ENCODE peak calls at places on chromosomes 5 and 9, in five cellular contexts. One of them, this sample, is unnamed.

GRCh38 chr5:179900707-179901106 is 7.0 kb downstream of the TBC1D9B start:
- DNase-seq in suprapubic skin: no peak
- DNase-seq in Peyer's patch: no peak
- DNase-seq in heart left ventricle: no peak
- DNase-seq in esophagus squamous epithelium: no peak
- DNase-seq in this sample: no peak

GRCh38 chr5:61467766-61468482 is 135.9 kb downstream of the ZSWIM6 start:
- DNase-seq in suprapubic skin: no peak
- DNase-seq in Peyer's patch: no peak
- DNase-seq in heart left ventricle: no peak
- DNase-seq in esophagus squamous epithelium: no peak
- DNase-seq in this sample: no peak

GRCh38 chr5:39980056-39980455 is 555.3 kb upstream of the DAB2 start:
- DNase-seq in suprapubic skin: no peak
- DNase-seq in Peyer's patch: no peak
- DNase-seq in heart left ventricle: no peak
- DNase-seq in esophagus squamous epithelium: no peak
- DNase-seq in this sample: no peak

GRCh38 chr9:89502038-89502601 is 4.2 kb upstream of the SEMA4D start:
- DNase-seq in suprapubic skin: no peak
- DNase-seq in Peyer's patch: no peak
- DNase-seq in heart left ventricle: no peak
- DNase-seq in esophagus squamous epithelium: no peak
- DNase-seq in this sample: no peak

GRCh38 chr5:34667705-34668104 is 11.6 kb downstream of the RAI14 start:
- DNase-seq in suprapubic skin: no peak
- DNase-seq in Peyer's patch: no peak
- DNase-seq in heart left ventricle: no peak
- DNase-seq in esophagus squamous epithelium: no peak
- DNase-seq in this sample: no peak

GRCh38 chr9:108864446-108864845 is 2.4 kb downstream of the ACTL7A start:
- DNase-seq in suprapubic skin: no peak
- DNase-seq in Peyer's patch: no peak
- DNase-seq in heart left ventricle: no peak
- DNase-seq in esophagus squamous epithelium: no peak
- DNase-seq in this sample: no peak

GRCh38 chr5:2757563-2758311 is 6.3 kb upstream of the IRX2 start:
- DNase-seq in suprapubic skin: no peak
- DNase-seq in Peyer's patch: no peak
- DNase-seq in heart left ventricle: no peak
- DNase-seq in esophagus squamous epithelium: no peak
- DNase-seq in this sample: no peak

GRCh38 chr9:94806307-94806893 is 79.9 kb downstream of the AOPEP start:
- DNase-seq in suprapubic skin: no peak
- DNase-seq in Peyer's patch: no peak
- DNase-seq in heart left ventricle: no peak
- DNase-seq in esophagus squamous epithelium: no peak
- DNase-seq in this sample: no peak

GRCh38 chr5:6995115-6995514 is 281.9 kb downstream of the TENT4A start:
- DNase-seq in suprapubic skin: no peak
- DNase-seq in Peyer's patch: no peak
- DNase-seq in heart left ventricle: no peak
- DNase-seq in esophagus squamous epithelium: no peak
- DNase-seq in this sample: no peak

GRCh38 chr9:12884736-12885395 is 110.0 kb downstream of the LURAP1L start:
- DNase-seq in suprapubic skin: no peak
- DNase-seq in Peyer's patch: no peak
- DNase-seq in heart left ventricle: no peak
- DNase-seq in esophagus squamous epithelium: no peak
- DNase-seq in this sample: no peak

GRCh38 chr5:173477320-173478055 is 139.0 kb downstream of the BOD1 start:
- DNase-seq in suprapubic skin: no peak
- DNase-seq in Peyer's patch: no peak
- DNase-seq in heart left ventricle: no peak
- DNase-seq in esophagus squamous epithelium: no peak
- DNase-seq in this sample: no peak

GRCh38 chr5:52579391-52579790 is 208.3 kb upstream of the ITGA1 start:
- DNase-seq in suprapubic skin: no peak
- DNase-seq in Peyer's patch: no peak
- DNase-seq in heart left ventricle: no peak
- DNase-seq in esophagus squamous epithelium: no peak
- DNase-seq in this sample: no peak

GRCh38 chr5:121525731-121526130 is 326.0 kb upstream of the FTMT start:
- DNase-seq in suprapubic skin: no peak
- DNase-seq in Peyer's patch: no peak
- DNase-seq in heart left ventricle: no peak
- DNase-seq in esophagus squamous epithelium: no peak
- DNase-seq in this sample: no peak

GRCh38 chr5:91486638-91487037 is 103.5 kb upstream of the ARRDC3 start:
- DNase-seq in suprapubic skin: no peak
- DNase-seq in Peyer's patch: no peak
- DNase-seq in heart left ventricle: no peak
- DNase-seq in esophagus squamous epithelium: no peak
- DNase-seq in this sample: no peak

GRCh38 chr5:159319363-159319762 is 10.9 kb downstream of the IL12B start:
- DNase-seq in suprapubic skin: no peak
- DNase-seq in Peyer's patch: no peak
- DNase-seq in heart left ventricle: no peak
- DNase-seq in esophagus squamous epithelium: no peak
- DNase-seq in this sample: no peak

DNA sequence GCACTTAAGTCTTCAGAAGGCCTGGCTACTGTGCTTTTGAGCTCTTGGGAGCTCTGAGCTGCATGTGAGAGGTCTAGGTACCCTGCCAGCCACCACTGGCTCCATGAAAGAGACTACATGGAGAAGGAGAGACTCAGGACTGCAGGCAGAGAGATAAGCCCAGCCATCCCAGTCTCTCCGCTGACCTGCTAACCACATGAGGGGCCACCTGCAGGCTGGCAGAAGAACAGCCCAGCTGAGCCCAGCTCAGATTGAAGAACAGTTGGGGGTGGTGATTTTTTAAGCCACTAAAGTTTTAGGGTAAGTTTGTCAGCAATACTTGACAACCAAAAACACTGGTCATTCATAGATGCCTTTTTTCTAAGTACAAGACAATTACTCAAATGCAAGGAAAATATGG is 205.0 kb upstream of the PRDM9 start:
- DNase-seq in suprapubic skin: no peak
- DNase-seq in Peyer's patch: no peak
- DNase-seq in heart left ventricle: no peak
- DNase-seq in esophagus squamous epithelium: no peak
- DNase-seq in this sample: no peak
- TF ChIP-seq CTCF in suprapubic skin: no peak
- TF ChIP-seq CTCF in Peyer's patch: no peak
- TF ChIP-seq CTCF in heart left ventricle: no peak
- TF ChIP-seq CTCF in esophagus squamous epithelium: no peak
- TF ChIP-seq CTCF in this sample: no peak

GRCh38 chr9:134398756-134399155 is 72.5 kb downstream of the RXRA start:
- DNase-seq in suprapubic skin: no peak
- DNase-seq in Peyer's patch: no peak
- DNase-seq in heart left ventricle: no peak
- DNase-seq in esophagus squamous epithelium: no peak
- DNase-seq in this sample: no peak

GRCh38 chr9:134395727-134396257 is 69.5 kb downstream of the RXRA start:
- DNase-seq in suprapubic skin: no peak
- DNase-seq in Peyer's patch: no peak
- DNase-seq in heart left ventricle: no peak
- DNase-seq in esophagus squamous epithelium: no peak
- DNase-seq in this sample: no peak

GRCh38 chr9:134396825-134397224 is 70.6 kb downstream of the RXRA start:
- DNase-seq in suprapubic skin: no peak
- DNase-seq in Peyer's patch: no peak
- DNase-seq in heart left ventricle: no peak
- DNase-seq in esophagus squamous epithelium: no peak
- DNase-seq in this sample: no peak

GRCh38 chr9:134395002-134395517 is 68.8 kb downstream of the RXRA start:
- DNase-seq in suprapubic skin: no peak
- DNase-seq in Peyer's patch: no peak
- DNase-seq in heart left ventricle: no peak
- DNase-seq in esophagus squamous epithelium: no peak
- DNase-seq in this sample: no peak

DNA sequence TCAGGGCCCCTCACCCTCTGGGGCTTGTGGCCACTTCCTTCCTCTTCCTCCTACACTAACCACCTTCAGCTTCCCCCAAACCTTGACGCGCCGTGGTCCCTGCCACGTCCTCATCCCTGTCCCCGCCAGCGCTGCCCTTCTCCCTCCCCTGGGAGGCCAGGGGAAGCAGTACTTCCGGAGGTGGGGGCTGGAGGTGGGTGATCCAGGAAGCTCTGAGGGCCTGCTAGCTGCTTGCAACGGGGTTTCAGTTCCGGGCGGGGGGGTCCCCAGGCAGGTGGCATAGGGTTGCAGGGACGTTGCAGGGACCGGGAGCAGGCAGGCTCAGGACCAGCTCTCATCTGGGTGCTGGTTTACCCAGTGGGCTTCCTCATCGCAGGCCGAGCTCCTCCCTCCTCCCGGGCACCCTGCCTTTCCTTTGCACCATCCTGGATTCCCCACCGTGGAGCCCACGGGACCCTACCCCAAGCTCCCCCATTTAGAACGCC is 70.0 kb downstream of the RXRA start:
- DNase-seq in suprapubic skin: no peak
- DNase-seq in Peyer's patch: no peak
- DNase-seq in heart left ventricle: no peak
- DNase-seq in esophagus squamous epithelium: no peak
- DNase-seq in this sample: no peak
- TF ChIP-seq POLR2A in suprapubic skin: no peak
- TF ChIP-seq POLR2A in Peyer's patch: no peak
- TF ChIP-seq POLR2A in heart left ventricle: no peak
- TF ChIP-seq POLR2A in esophagus squamous epithelium: no peak
- TF ChIP-seq POLR2A in this sample: no peak

DNA sequence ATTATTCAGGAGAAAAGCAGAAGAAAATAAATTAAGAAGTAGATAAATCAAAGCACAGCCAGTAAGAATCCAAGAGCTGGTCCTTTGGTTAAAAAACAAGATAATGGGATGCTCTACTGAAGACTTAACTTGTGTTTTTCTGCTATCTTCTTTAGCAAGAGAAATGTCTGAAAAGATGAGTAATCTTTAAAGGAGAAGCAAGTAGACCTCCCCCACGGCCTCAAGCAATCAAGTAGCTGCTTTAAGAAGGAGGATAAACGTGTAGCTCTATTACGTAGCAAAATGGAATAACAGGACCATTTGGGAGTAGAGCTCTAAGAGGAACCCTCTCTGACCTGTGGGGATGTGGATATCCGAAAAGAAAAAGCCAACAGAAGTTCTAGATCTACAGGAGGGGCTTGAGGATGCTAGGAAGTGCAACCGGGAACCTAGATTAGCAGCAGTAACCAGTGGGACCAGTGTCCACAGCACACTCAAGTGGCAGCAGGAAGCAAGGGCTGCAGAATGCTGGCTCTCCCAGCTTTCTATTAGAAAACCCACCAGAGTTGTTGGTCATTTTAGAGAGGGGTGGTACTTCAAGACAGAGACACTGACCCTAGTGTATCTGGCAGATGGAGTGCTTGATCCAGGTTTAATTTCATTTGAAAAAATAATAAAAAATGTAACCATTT is 185.4 kb downstream of the GABBR2 start:
- DNase-seq in suprapubic skin: no peak
- DNase-seq in Peyer's patch: no peak
- DNase-seq in heart left ventricle: no peak
- DNase-seq in esophagus squamous epithelium: no peak
- DNase-seq in this sample: no peak
- TF ChIP-seq CTCF in suprapubic skin: no peak
- TF ChIP-seq CTCF in Peyer's patch: no peak
- TF ChIP-seq CTCF in heart left ventricle: no peak
- TF ChIP-seq CTCF in esophagus squamous epithelium: no peak
- TF ChIP-seq CTCF in this sample: no peak

GRCh38 chr9:16207161-16207560 is 654.3 kb downstream of the CCDC171 start:
- DNase-seq in suprapubic skin: no peak
- DNase-seq in Peyer's patch: no peak
- DNase-seq in heart left ventricle: peak
- DNase-seq in esophagus squamous epithelium: no peak
- DNase-seq in this sample: no peak

GRCh38 chr9:16213781-16214515 is 656.5 kb downstream of the BNC2 start:
- DNase-seq in suprapubic skin: no peak
- DNase-seq in Peyer's patch: no peak
- DNase-seq in heart left ventricle: peak
- DNase-seq in esophagus squamous epithelium: no peak
- DNase-seq in this sample: peak

GRCh38 chr9:16214677-16215076 is 655.8 kb downstream of the BNC2 start:
- DNase-seq in suprapubic skin: no peak
- DNase-seq in Peyer's patch: no peak
- DNase-seq in heart left ventricle: no peak
- DNase-seq in esophagus squamous epithelium: no peak
- DNase-seq in this sample: no peak

GRCh38 chr9:16210440-16210839 is 657.6 kb downstream of the CCDC171 start:
- DNase-seq in suprapubic skin: no peak
- DNase-seq in Peyer's patch: no peak
- DNase-seq in heart left ventricle: no peak
- DNase-seq in esophagus squamous epithelium: no peak
- DNase-seq in this sample: no peak

GRCh38 chr9:16211952-16212351 is 658.5 kb downstream of the BNC2 start:
- DNase-seq in suprapubic skin: no peak
- DNase-seq in Peyer's patch: no peak
- DNase-seq in heart left ventricle: no peak
- DNase-seq in esophagus squamous epithelium: no peak
- DNase-seq in this sample: no peak
- TF ChIP-seq POLR2A in suprapubic skin: no peak
- TF ChIP-seq POLR2A in Peyer's patch: no peak
- TF ChIP-seq POLR2A in heart left ventricle: no peak
- TF ChIP-seq POLR2A in esophagus squamous epithelium: no peak
- TF ChIP-seq POLR2A in this sample: no peak

This sample was measured in lower leg skin.